ENCODE peak calls at places on chromosome 4, in four cellular contexts. W is naive thymus-derived CD8-positive, alpha-beta T cell; J is M059J; A is ureter. H is an unnamed sample.

GRCh38 chr4:181796502-181796901 is 446.7 kb upstream of the TENM3 start:
- DNase-seq in W (no peak), J (peak), A (no peak), H (no peak)

GRCh38 chr4:148116264-148116663 is 325.9 kb downstream of the NR3C2 start:
- DNase-seq in W (no peak), J (peak), A (no peak), H (no peak)

GRCh38 chr4:148441624-148441985 is 609 bp downstream of the NR3C2 start:
- DNase-seq in W (no peak), J (no peak), A (no peak), H (no peak)

GRCh38 chr4:75429208-75429607 is 85.0 kb downstream of the RCHY1 start:
- DNase-seq in W (no peak), J (no peak), A (no peak), H (no peak)

GRCh38 chr4:28014469-28014868 is 1153.8 kb downstream of the STIM2 start:
- DNase-seq in W (no peak), J (no peak), A (no peak), H (peak)

GRCh38 chr4:139734875-139735380 is 69.3 kb downstream of the MGST2 start:
- DNase-seq in W (peak), J (peak), A (peak), H (no peak)

GRCh38 chr4:85744950-85745349 is 270.0 kb downstream of the ARHGAP24 start:
- DNase-seq in W (no peak), J (peak), A (no peak), H (no peak)

GRCh38 chr4:16818005-16818404 is 80.4 kb downstream of the LDB2 start:
- DNase-seq in W (no peak), J (no peak), A (no peak), H (no peak)

GRCh38 chr4:162323919-162324318 is 160.1 kb upstream of the FSTL5 start:
- DNase-seq in W (no peak), J (no peak), A (no peak), H (no peak)

GRCh38 chr4:54661686-54662085 is 3.9 kb downstream of the KIT start:
- DNase-seq in W (no peak), J (peak), A (no peak), H (no peak)

GRCh38 chr4:42824278-42824977 is 68.1 kb upstream of the GRXCR1 start:
- DNase-seq in W (no peak), J (no peak), A (no peak), H (no peak)

GRCh38 chr4:22593933-22594332 is 78.1 kb upstream of the ADGRA3 start:
- DNase-seq in W (no peak), J (no peak), A (no peak), H (no peak)

GRCh38 chr4:146247356-146247755 is 33.0 kb downstream of the REELD1 start:
- DNase-seq in W (no peak), J (no peak), A (no peak), H (no peak)

GRCh38 chr4:2412885-2413716 is 5.3 kb downstream of the ZFYVE28 start:
- DNase-seq in W (peak), J (peak), A (peak), H (no peak)

GRCh38 chr4:152389359-152389758 is 146.5 kb downstream of the FBXW7 start:
- DNase-seq in W (no peak), J (no peak), A (no peak), H (no peak)

GRCh38 chr4:143438710-143439109 is 74.8 kb upstream of the SMARCA5 start:
- DNase-seq in W (no peak), J (peak), A (no peak), H (no peak)

GRCh38 chr4:40212674-40213504 is 16.1 kb downstream of the RHOH start:
- DNase-seq in W (no peak), J (peak), A (no peak), H (no peak)

GRCh38 chr4:88219099-88219498 is 60.7 kb upstream of the ABCG2 start:
- DNase-seq in W (no peak), J (peak), A (no peak), H (no peak)

GRCh38 chr4:152266831-152267480 is 268.9 kb downstream of the FBXW7 start:
- DNase-seq in W (no peak), J (no peak), A (no peak), H (no peak)

GRCh38 chr4:19857405-19857804 is 394.3 kb upstream of the SLIT2 start:
- DNase-seq in W (no peak), J (no peak), A (no peak), H (no peak)

GRCh38 chr4:150297861-150298474 is 219.7 kb downstream of the DCLK2 start:
- DNase-seq in W (no peak), J (peak), A (no peak), H (no peak)

GRCh38 chr4:6688879-6689505 is 4.7 kb upstream of the S100P start:
- DNase-seq in W (peak), J (peak), A (peak), H (no peak)

GRCh38 chr4:174429701-174430100 is 92.6 kb downstream of the HPGD start:
- DNase-seq in W (no peak), J (peak), A (no peak), H (no peak)

GRCh38 chr4:72568959-72569718 is at the start of gene ADAMTS3:
- DNase-seq in W (no peak), J (peak), A (peak), H (no peak)

GRCh38 chr4:140253556-140254027 is 99.6 kb upstream of the MAML3 start:
- DNase-seq in W (no peak), J (no peak), A (no peak), H (no peak)

GRCh38 chr4:149914521-149915115 is 99.0 kb upstream of the IQCM start:
- DNase-seq in W (no peak), J (peak), A (no peak), H (no peak)

GRCh38 chr4:21447320-21448055 is 501.1 kb downstream of the KCNIP4 start:
- DNase-seq in W (no peak), J (peak), A (no peak), H (no peak)

GRCh38 chr4:126986005-126986404 is 646.8 kb upstream of the INTU start:
- DNase-seq in W (no peak), J (no peak), A (no peak), H (no peak)

GRCh38 chr4:149057594-149057993 is 615.4 kb upstream of the NR3C2 start:
- DNase-seq in W (no peak), J (no peak), A (no peak), H (no peak)

H was measured in vagina.